ENCODE peak calls at places on chromosomes 12 and 14, in six cellular contexts. H is testis, J is endothelial cell of umbilical vein, W is cardiac muscle cell, X is fibroblast of lung, N is transverse colon. L is an unnamed sample. For H3K36me3, the result is how much of the 10 kb centered on the place peaks cover.

GRCh38 chr14:92160619-92161018 is 38.9 kb downstream of the CPSF2 start:
- DNase-seq in W (peak), H (no peak), X (peak), J (no peak), N (no peak), L (peak)

GRCh38 chr12:11941601-11942360 is 129.0 kb upstream of the BCL2L14 start:
- DNase-seq in W (peak), H (no peak), N (no peak), X (peak), J (no peak), L (peak)

GRCh38 chr12:114414031-114414865 is 8.3 kb upstream of the TBX5 start:
- DNase-seq in X (no peak), W (no peak), J (no peak), H (no peak), N (no peak), L (no peak)

GRCh38 chr14:31070431-31070830 is 44.3 kb upstream of the STRN3 start:
- DNase-seq in N (no peak), J (no peak), H (no peak), X (peak), W (peak), L (peak)

GRCh38 chr12:61860439-61860838 is 399.8 kb upstream of the USP15 start:
- DNase-seq in W (no peak), N (no peak), H (no peak), J (no peak), X (no peak), L (no peak)

GRCh38 chr12:131102991-131103609 is 149.4 kb downstream of the ADGRD1 start:
- DNase-seq in W (no peak), H (no peak), X (no peak), J (no peak), N (peak), L (no peak)

GRCh38 chr12:47164730-47165439 is 85.1 kb upstream of the AMIGO2 start:
- DNase-seq in X (peak), N (no peak), J (no peak), W (peak), H (no peak), L (no peak)

GRCh38 chr14:61101803-61102548 is 120.9 kb downstream of the SLC38A6 start:
- DNase-seq in H (no peak), W (peak), J (peak), N (no peak), X (peak), L (peak)

GRCh38 chr12:10392394-10392930 is 2.6 kb upstream of the KLRK1 start:
- DNase-seq in H (no peak), X (peak), W (peak), N (peak), J (no peak), L (peak)

GRCh38 chr12:12718853-12719252 is 1.7 kb downstream of the CDKN1B start:
- DNase-seq in W (peak), H (no peak), X (peak), J (peak), N (no peak), L (peak)

GRCh38 chr12:128754275-128754674 is 69.5 kb downstream of the SLC15A4 start:
- DNase-seq in J (no peak), X (no peak), N (no peak), W (no peak), H (no peak), L (peak)

GRCh38 chr14:94423465-94424056 is 29.0 kb downstream of the SERPINA11 start:
- DNase-seq in J (peak), W (peak), N (peak), X (peak), H (peak), L (peak)

GRCh38 chr14:100875861-100876590 is 27.5 kb downstream of the RTL1 start:
- DNase-seq in N (no peak), X (no peak), J (no peak), H (no peak), W (no peak), L (no peak)

GRCh38 chr14:101087614-101088394 is 184.3 kb upstream of the RTL1 start:
- DNase-seq in X (peak), J (no peak), W (peak), H (peak), N (peak), L (no peak)

GRCh38 chr12:3199551-3200031 is 122.4 kb downstream of the TSPAN9 start:
- DNase-seq in W (peak), H (peak), X (peak), J (no peak), N (no peak), L (no peak)

GRCh38 chr12:3200032-3200617 is 122.9 kb downstream of the TSPAN9 start:
- DNase-seq in H (peak), N (peak), W (peak), J (peak), X (peak), L (peak)

GRCh38 chr12:3202734-3203446 is 125.7 kb downstream of the TSPAN9 start:
- DNase-seq in J (peak), W (peak), H (peak), X (no peak), N (peak), L (peak)

GRCh38 chr12:3201741-3202500 is 124.7 kb downstream of the TSPAN9 start:
- DNase-seq in J (no peak), H (no peak), W (peak), N (no peak), X (no peak), L (no peak)

DNA sequence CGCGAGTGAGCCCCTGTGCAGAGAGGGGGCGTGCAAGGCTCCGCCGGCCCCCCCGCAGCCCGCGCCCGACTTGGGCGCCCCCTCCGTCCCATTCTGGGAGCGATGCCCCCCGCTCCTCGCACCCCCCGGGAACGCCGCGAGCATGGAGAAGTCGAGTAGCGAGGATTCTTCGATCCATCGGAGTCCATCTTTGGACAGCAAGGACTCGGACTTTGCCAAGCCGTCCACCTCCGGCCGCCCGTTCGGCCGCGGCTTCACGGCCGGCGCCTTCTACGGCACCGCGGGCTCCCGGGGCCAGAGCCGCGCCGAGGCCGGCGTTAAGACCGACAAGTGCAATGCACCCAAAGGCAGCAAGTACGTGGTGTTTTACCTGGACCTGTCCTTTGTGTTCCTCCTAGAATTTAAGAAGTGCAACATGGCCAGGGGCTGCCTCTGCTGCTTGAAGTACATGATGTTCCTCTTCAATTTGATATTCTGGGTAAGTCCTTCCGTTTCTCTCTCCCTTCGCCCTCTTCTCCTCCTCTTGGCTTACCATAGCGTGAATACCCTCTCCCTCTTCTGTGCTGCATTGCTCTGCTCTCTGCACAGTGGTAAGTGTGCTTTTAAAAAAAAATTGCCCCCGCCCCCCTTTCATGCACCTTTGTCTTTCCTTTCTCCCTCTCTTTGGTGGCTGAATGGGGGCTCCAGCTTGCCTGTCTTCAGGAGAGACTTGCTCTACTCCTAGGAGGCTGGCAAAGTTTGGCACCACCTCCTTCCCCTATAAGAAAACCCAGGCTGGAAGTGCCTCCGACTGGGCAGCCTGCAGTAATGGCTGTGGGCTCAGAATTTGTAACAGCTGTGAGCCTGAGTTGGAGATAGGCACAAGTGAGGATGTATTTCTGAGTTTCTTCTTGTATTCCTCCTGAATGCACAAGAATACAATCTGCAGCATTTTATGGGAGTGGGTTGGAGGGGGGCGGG is 123.9 kb downstream of the TSPAN9 start:
- DNase-seq in H (no peak), W (peak), N (no peak), X (no peak), J (no peak), L (no peak)
- TF ChIP-seq CTCF in H (no peak), W (no peak), N (no peak), X (no peak), J (no peak), L (no peak)

GRCh38 chr14:102661614-102662013 is 69.2 kb downstream of the RCOR1 start:
- DNase-seq in W (no peak), X (no peak), N (no peak), H (no peak), J (no peak), L (no peak)

GRCh38 chr14:102665665-102666064 is 73.2 kb downstream of the RCOR1 start:
- DNase-seq in X (no peak), H (no peak), W (no peak), J (no peak), N (no peak), L (no peak)

GRCh38 chr14:102666635-102667034 is 74.2 kb downstream of the RCOR1 start:
- DNase-seq in W (no peak), H (no peak), J (no peak), N (no peak), X (peak), L (no peak)

GRCh38 chr14:102659797-102660196 is 67.3 kb downstream of the RCOR1 start:
- DNase-seq in J (no peak), N (no peak), W (peak), H (no peak), X (peak), L (peak)

GRCh38 chr14:102663031-102663430 is 70.6 kb downstream of the RCOR1 start:
- DNase-seq in N (no peak), W (peak), X (no peak), H (no peak), J (no peak), L (no peak)
- H3K4me3 ChIP-seq in N (no peak), W (no peak), X (no peak), H (no peak), J (no peak), L (no peak)

GRCh38 chr12:124344526-124344925 is 49.6 kb downstream of the RFLNA start:
- DNase-seq in W (no peak), N (no peak), J (no peak), H (no peak), X (no peak), L (no peak)
- H3K36me3 ChIP-seq in W (under half), N (under half), J (under half), H (under half), X (under half), L (under half)

GRCh38 chr12:129819391-129819790 is 84.4 kb downstream of the TMEM132D start:
- DNase-seq in X (peak), J (no peak), H (no peak), W (no peak), N (no peak), L (no peak)
- TF ChIP-seq CTCF in X (no peak), J (no peak), H (no peak), W (no peak), N (no peak), L (no peak)

DNA sequence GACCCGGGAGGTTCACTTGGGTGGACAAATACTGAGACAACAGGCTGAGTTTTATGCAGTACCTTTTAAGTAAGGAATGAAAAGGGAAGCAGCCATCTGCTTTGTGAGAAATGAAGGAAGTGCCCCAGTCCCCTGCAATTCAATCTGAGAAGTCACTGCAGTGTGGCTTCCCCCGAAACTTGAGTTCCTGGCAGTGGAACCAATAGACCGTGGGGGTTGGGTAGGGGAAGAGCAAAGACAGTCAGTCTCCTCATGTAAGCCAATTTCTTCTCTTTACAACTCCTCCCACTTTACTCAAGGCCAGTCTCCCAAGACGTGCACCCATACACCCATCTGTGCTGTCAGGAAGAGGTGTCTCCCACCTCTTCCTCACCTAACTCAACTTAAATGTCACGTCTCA is 206.5 kb downstream of the BCAT1 start:
- DNase-seq in H (peak), J (no peak), N (peak), W (no peak), X (no peak), L (no peak)
- H3K4me3 ChIP-seq in H (no peak), J (no peak), N (no peak), W (no peak), X (no peak), L (no peak)

GRCh38 chr12:104340917-104341611 is 37.5 kb downstream of the EID3 start:
- DNase-seq in N (no peak), W (no peak), J (no peak), H (peak), X (no peak), L (no peak)
- H3K36me3 ChIP-seq in N (under half), W (under half), J (under half), H (under half), X (under half), L (under half)

GRCh38 chr12:81327458-81327857 is 249.6 kb downstream of the ACSS3 start:
- DNase-seq in X (no peak), H (no peak), W (no peak), J (no peak), N (no peak), L (no peak)

GRCh38 chr12:81329088-81329487 is 251.2 kb downstream of the ACSS3 start:
- DNase-seq in J (peak), H (no peak), X (peak), W (peak), N (no peak), L (peak)

GRCh38 chr12:81333812-81334211 is 255.9 kb downstream of the ACSS3 start:
- DNase-seq in W (no peak), H (peak), N (no peak), J (no peak), X (no peak), L (no peak)

GRCh38 chr12:81332054-81332453 is 254.2 kb downstream of the ACSS3 start:
- DNase-seq in X (peak), N (no peak), H (no peak), W (no peak), J (no peak), L (no peak)

GRCh38 chr12:81330480-81330879 is 252.6 kb downstream of the ACSS3 start:
- DNase-seq in H (no peak), W (no peak), X (no peak), J (peak), N (no peak), L (no peak)
- TF ChIP-seq CTCF in H (no peak), W (no peak), X (no peak), J (no peak), N (no peak), L (no peak)

DNA sequence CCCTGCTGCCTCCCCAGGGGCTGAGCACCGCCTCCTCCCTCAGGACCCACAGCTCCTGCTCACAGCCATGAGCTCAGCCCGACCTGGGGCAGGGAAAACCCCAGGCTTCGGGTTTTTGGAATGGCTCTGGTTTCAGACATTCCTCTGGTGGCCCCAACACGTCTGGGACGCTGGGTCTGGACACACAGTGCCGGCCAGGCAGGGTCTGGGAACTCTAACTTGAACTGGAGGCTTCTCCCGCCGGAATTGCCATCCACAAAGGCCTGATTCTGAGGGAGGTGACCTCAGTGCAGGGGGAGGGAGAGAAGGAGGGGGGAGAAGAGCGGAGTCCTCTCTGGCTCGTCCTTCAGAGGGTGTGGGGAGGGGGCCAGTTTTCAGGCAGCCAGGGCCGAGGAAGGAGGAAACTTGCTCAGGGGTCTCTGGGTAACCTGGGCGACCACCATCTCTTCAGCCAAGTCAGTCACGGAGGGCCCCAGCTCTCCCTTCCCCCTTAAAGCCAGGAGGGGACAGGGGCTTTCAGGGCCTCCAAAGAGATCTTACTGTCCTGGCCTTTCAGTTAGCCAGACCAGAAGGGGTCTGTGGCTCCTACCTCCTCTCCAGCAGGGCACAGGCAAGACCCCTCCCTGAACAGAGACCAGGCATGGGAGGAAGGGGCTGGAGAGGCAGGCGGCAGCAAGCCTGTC is 19.4 kb downstream of the NCKAP5L start:
- DNase-seq in H (peak), X (peak), J (no peak), W (no peak), N (no peak), L (no peak)
- H3K4me3 ChIP-seq in H (no peak), X (no peak), J (no peak), W (no peak), N (no peak), L (no peak)